ENCODE peak calls at places on chromosome 2, in ten cellular contexts. One of them, this sample, is unnamed.

GRCh38 chr2:33614190-33614589 is 15.1 kb upstream of the FAM98A start:
- DNase-seq in activated effector memory CD4-positive, alpha-beta T cell treated with Interleukin-2 at 50 U/mL for 16 hours: no peak
- DNase-seq in AG09319: no peak
- DNase-seq in CD8-positive, alpha-beta T cell: no peak
- DNase-seq in GM23248: no peak
- DNase-seq in GM12892: no peak
- DNase-seq in HAP-1: no peak
- DNase-seq in stimulated activated CD8-positive, alpha-beta memory T cell treated with anti-CD3 and anti-CD28 coated beads, Interleukin-4, amount 100 ng/mL, for 4 hours: no peak
- DNase-seq in activated naive CD4-positive, alpha-beta T cell treated with anti-CD3 and anti-CD28 coated beads, Interleukin-2, amount 50 U/mL, for 16 hours: no peak
- DNase-seq in HEK293T: no peak
- DNase-seq in this sample: no peak

GRCh38 chr2:63465633-63466032 is 122.6 kb downstream of the WDPCP start:
- DNase-seq in activated effector memory CD4-positive, alpha-beta T cell treated with Interleukin-2 at 50 U/mL for 16 hours: no peak
- DNase-seq in AG09319: no peak
- DNase-seq in CD8-positive, alpha-beta T cell: no peak
- DNase-seq in GM23248: peak; percentile 46
- DNase-seq in GM12892: no peak
- DNase-seq in HAP-1: no peak
- DNase-seq in stimulated activated CD8-positive, alpha-beta memory T cell treated with anti-CD3 and anti-CD28 coated beads, Interleukin-4, amount 100 ng/mL, for 4 hours: no peak
- DNase-seq in activated naive CD4-positive, alpha-beta T cell treated with anti-CD3 and anti-CD28 coated beads, Interleukin-2, amount 50 U/mL, for 16 hours: no peak
- DNase-seq in HEK293T: no peak
- DNase-seq in this sample: peak; percentile 20

GRCh38 chr2:64722645-64723044 is 68.9 kb upstream of the SERTAD2 start:
- DNase-seq in activated effector memory CD4-positive, alpha-beta T cell treated with Interleukin-2 at 50 U/mL for 16 hours: no peak
- DNase-seq in AG09319: no peak
- DNase-seq in CD8-positive, alpha-beta T cell: no peak
- DNase-seq in GM23248: no peak
- DNase-seq in GM12892: no peak
- DNase-seq in HAP-1: no peak
- DNase-seq in stimulated activated CD8-positive, alpha-beta memory T cell treated with anti-CD3 and anti-CD28 coated beads, Interleukin-4, amount 100 ng/mL, for 4 hours: no peak
- DNase-seq in activated naive CD4-positive, alpha-beta T cell treated with anti-CD3 and anti-CD28 coated beads, Interleukin-2, amount 50 U/mL, for 16 hours: no peak
- DNase-seq in HEK293T: no peak
- DNase-seq in this sample: no peak

GRCh38 chr2:173851256-173851655 is 113.9 kb downstream of the SP3 start:
- DNase-seq in activated effector memory CD4-positive, alpha-beta T cell treated with Interleukin-2 at 50 U/mL for 16 hours: no peak
- DNase-seq in AG09319: no peak
- DNase-seq in CD8-positive, alpha-beta T cell: no peak
- DNase-seq in GM23248: peak; percentile 73
- DNase-seq in GM12892: no peak
- DNase-seq in HAP-1: no peak
- DNase-seq in stimulated activated CD8-positive, alpha-beta memory T cell treated with anti-CD3 and anti-CD28 coated beads, Interleukin-4, amount 100 ng/mL, for 4 hours: no peak
- DNase-seq in activated naive CD4-positive, alpha-beta T cell treated with anti-CD3 and anti-CD28 coated beads, Interleukin-2, amount 50 U/mL, for 16 hours: no peak
- DNase-seq in HEK293T: no peak
- DNase-seq in this sample: no peak

GRCh38 chr2:118254117-118254516 is 165.8 kb downstream of the INSIG2 start:
- DNase-seq in activated effector memory CD4-positive, alpha-beta T cell treated with Interleukin-2 at 50 U/mL for 16 hours: no peak
- DNase-seq in AG09319: no peak
- DNase-seq in CD8-positive, alpha-beta T cell: no peak
- DNase-seq in GM23248: no peak
- DNase-seq in GM12892: no peak
- DNase-seq in HAP-1: no peak
- DNase-seq in stimulated activated CD8-positive, alpha-beta memory T cell treated with anti-CD3 and anti-CD28 coated beads, Interleukin-4, amount 100 ng/mL, for 4 hours: no peak
- DNase-seq in activated naive CD4-positive, alpha-beta T cell treated with anti-CD3 and anti-CD28 coated beads, Interleukin-2, amount 50 U/mL, for 16 hours: no peak
- DNase-seq in HEK293T: no peak
- DNase-seq in this sample: no peak

GRCh38 chr2:25926913-25927312 is 48.6 kb upstream of the ASXL2 start:
- DNase-seq in activated effector memory CD4-positive, alpha-beta T cell treated with Interleukin-2 at 50 U/mL for 16 hours: no peak
- DNase-seq in AG09319: no peak
- DNase-seq in CD8-positive, alpha-beta T cell: no peak
- DNase-seq in GM23248: no peak
- DNase-seq in GM12892: no peak
- DNase-seq in HAP-1: no peak
- DNase-seq in stimulated activated CD8-positive, alpha-beta memory T cell treated with anti-CD3 and anti-CD28 coated beads, Interleukin-4, amount 100 ng/mL, for 4 hours: no peak
- DNase-seq in activated naive CD4-positive, alpha-beta T cell treated with anti-CD3 and anti-CD28 coated beads, Interleukin-2, amount 50 U/mL, for 16 hours: no peak
- DNase-seq in HEK293T: no peak
- DNase-seq in this sample: no peak

GRCh38 chr2:240917009-240917683 is 11.0 kb downstream of the CROCC2 start:
- DNase-seq in activated effector memory CD4-positive, alpha-beta T cell treated with Interleukin-2 at 50 U/mL for 16 hours: no peak
- DNase-seq in AG09319: no peak
- DNase-seq in CD8-positive, alpha-beta T cell: no peak
- DNase-seq in GM23248: no peak
- DNase-seq in GM12892: no peak
- DNase-seq in HAP-1: no peak
- DNase-seq in stimulated activated CD8-positive, alpha-beta memory T cell treated with anti-CD3 and anti-CD28 coated beads, Interleukin-4, amount 100 ng/mL, for 4 hours: no peak
- DNase-seq in activated naive CD4-positive, alpha-beta T cell treated with anti-CD3 and anti-CD28 coated beads, Interleukin-2, amount 50 U/mL, for 16 hours: peak; percentile 5
- DNase-seq in HEK293T: no peak
- DNase-seq in this sample: no peak

GRCh38 chr2:172431428-172431827 is 4.0 kb downstream of the ITGA6 start:
- DNase-seq in activated effector memory CD4-positive, alpha-beta T cell treated with Interleukin-2 at 50 U/mL for 16 hours: no peak
- DNase-seq in AG09319: no peak
- DNase-seq in CD8-positive, alpha-beta T cell: no peak
- DNase-seq in GM23248: no peak
- DNase-seq in GM12892: no peak
- DNase-seq in HAP-1: no peak
- DNase-seq in stimulated activated CD8-positive, alpha-beta memory T cell treated with anti-CD3 and anti-CD28 coated beads, Interleukin-4, amount 100 ng/mL, for 4 hours: no peak
- DNase-seq in activated naive CD4-positive, alpha-beta T cell treated with anti-CD3 and anti-CD28 coated beads, Interleukin-2, amount 50 U/mL, for 16 hours: no peak
- DNase-seq in HEK293T: no peak
- DNase-seq in this sample: no peak

GRCh38 chr2:177585234-177585863 is 192.8 kb downstream of the AGPS start:
- DNase-seq in activated effector memory CD4-positive, alpha-beta T cell treated with Interleukin-2 at 50 U/mL for 16 hours: no peak
- DNase-seq in AG09319: no peak
- DNase-seq in CD8-positive, alpha-beta T cell: no peak
- DNase-seq in GM23248: no peak
- DNase-seq in GM12892: no peak
- DNase-seq in HAP-1: no peak
- DNase-seq in stimulated activated CD8-positive, alpha-beta memory T cell treated with anti-CD3 and anti-CD28 coated beads, Interleukin-4, amount 100 ng/mL, for 4 hours: no peak
- DNase-seq in activated naive CD4-positive, alpha-beta T cell treated with anti-CD3 and anti-CD28 coated beads, Interleukin-2, amount 50 U/mL, for 16 hours: no peak
- DNase-seq in HEK293T: no peak
- DNase-seq in this sample: no peak

GRCh38 chr2:232058063-232058877 is 96.8 kb downstream of the DIS3L2 start:
- DNase-seq in activated effector memory CD4-positive, alpha-beta T cell treated with Interleukin-2 at 50 U/mL for 16 hours: no peak
- DNase-seq in AG09319: no peak
- DNase-seq in CD8-positive, alpha-beta T cell: no peak
- DNase-seq in GM23248: no peak
- DNase-seq in GM12892: no peak
- DNase-seq in HAP-1: no peak
- DNase-seq in stimulated activated CD8-positive, alpha-beta memory T cell treated with anti-CD3 and anti-CD28 coated beads, Interleukin-4, amount 100 ng/mL, for 4 hours: no peak
- DNase-seq in activated naive CD4-positive, alpha-beta T cell treated with anti-CD3 and anti-CD28 coated beads, Interleukin-2, amount 50 U/mL, for 16 hours: no peak
- DNase-seq in HEK293T: no peak
- DNase-seq in this sample: no peak

GRCh38 chr2:241541564-241542277 is 16.8 kb upstream of the BOK start:
- DNase-seq in activated effector memory CD4-positive, alpha-beta T cell treated with Interleukin-2 at 50 U/mL for 16 hours: no peak
- DNase-seq in AG09319: no peak
- DNase-seq in CD8-positive, alpha-beta T cell: no peak
- DNase-seq in GM23248: no peak
- DNase-seq in GM12892: peak; percentile 19
- DNase-seq in HAP-1: no peak
- DNase-seq in stimulated activated CD8-positive, alpha-beta memory T cell treated with anti-CD3 and anti-CD28 coated beads, Interleukin-4, amount 100 ng/mL, for 4 hours: no peak
- DNase-seq in activated naive CD4-positive, alpha-beta T cell treated with anti-CD3 and anti-CD28 coated beads, Interleukin-2, amount 50 U/mL, for 16 hours: no peak
- DNase-seq in HEK293T: no peak
- DNase-seq in this sample: no peak

GRCh38 chr2:104856973-104857261 is 3.0 kb downstream of the POU3F3 start:
- DNase-seq in activated effector memory CD4-positive, alpha-beta T cell treated with Interleukin-2 at 50 U/mL for 16 hours: no peak
- DNase-seq in AG09319: no peak
- DNase-seq in CD8-positive, alpha-beta T cell: no peak
- DNase-seq in GM23248: no peak
- DNase-seq in GM12892: no peak
- DNase-seq in HAP-1: no peak
- DNase-seq in stimulated activated CD8-positive, alpha-beta memory T cell treated with anti-CD3 and anti-CD28 coated beads, Interleukin-4, amount 100 ng/mL, for 4 hours: no peak
- DNase-seq in activated naive CD4-positive, alpha-beta T cell treated with anti-CD3 and anti-CD28 coated beads, Interleukin-2, amount 50 U/mL, for 16 hours: no peak
- DNase-seq in HEK293T: no peak
- DNase-seq in this sample: no peak

GRCh38 chr2:209431701-209432100 is 7.9 kb downstream of the MAP2 start:
- DNase-seq in activated effector memory CD4-positive, alpha-beta T cell treated with Interleukin-2 at 50 U/mL for 16 hours: no peak
- DNase-seq in AG09319: peak; percentile 11
- DNase-seq in CD8-positive, alpha-beta T cell: no peak
- DNase-seq in GM23248: peak; percentile 73
- DNase-seq in GM12892: no peak
- DNase-seq in HAP-1: no peak
- DNase-seq in stimulated activated CD8-positive, alpha-beta memory T cell treated with anti-CD3 and anti-CD28 coated beads, Interleukin-4, amount 100 ng/mL, for 4 hours: no peak
- DNase-seq in activated naive CD4-positive, alpha-beta T cell treated with anti-CD3 and anti-CD28 coated beads, Interleukin-2, amount 50 U/mL, for 16 hours: no peak
- DNase-seq in HEK293T: no peak
- DNase-seq in this sample: peak; percentile 19

GRCh38 chr2:666441-666840 is 10.8 kb downstream of the TMEM18 start:
- DNase-seq in activated effector memory CD4-positive, alpha-beta T cell treated with Interleukin-2 at 50 U/mL for 16 hours: no peak
- DNase-seq in AG09319: no peak
- DNase-seq in CD8-positive, alpha-beta T cell: no peak
- DNase-seq in GM23248: no peak
- DNase-seq in GM12892: no peak
- DNase-seq in HAP-1: no peak
- DNase-seq in stimulated activated CD8-positive, alpha-beta memory T cell treated with anti-CD3 and anti-CD28 coated beads, Interleukin-4, amount 100 ng/mL, for 4 hours: no peak
- DNase-seq in activated naive CD4-positive, alpha-beta T cell treated with anti-CD3 and anti-CD28 coated beads, Interleukin-2, amount 50 U/mL, for 16 hours: no peak
- DNase-seq in HEK293T: no peak
- DNase-seq in this sample: no peak

GRCh38 chr2:30765876-30766470 is 41.3 kb downstream of the CAPN13 start:
- DNase-seq in activated effector memory CD4-positive, alpha-beta T cell treated with Interleukin-2 at 50 U/mL for 16 hours: no peak
- DNase-seq in AG09319: no peak
- DNase-seq in CD8-positive, alpha-beta T cell: no peak
- DNase-seq in GM23248: no peak
- DNase-seq in GM12892: no peak
- DNase-seq in HAP-1: no peak
- DNase-seq in stimulated activated CD8-positive, alpha-beta memory T cell treated with anti-CD3 and anti-CD28 coated beads, Interleukin-4, amount 100 ng/mL, for 4 hours: no peak
- DNase-seq in activated naive CD4-positive, alpha-beta T cell treated with anti-CD3 and anti-CD28 coated beads, Interleukin-2, amount 50 U/mL, for 16 hours: no peak
- DNase-seq in HEK293T: no peak
- DNase-seq in this sample: no peak

GRCh38 chr2:172701250-172701649 is 34.4 kb upstream of the RAPGEF4 start:
- DNase-seq in activated effector memory CD4-positive, alpha-beta T cell treated with Interleukin-2 at 50 U/mL for 16 hours: no peak
- DNase-seq in AG09319: no peak
- DNase-seq in CD8-positive, alpha-beta T cell: no peak
- DNase-seq in GM23248: peak; percentile 97
- DNase-seq in GM12892: no peak
- DNase-seq in HAP-1: no peak
- DNase-seq in stimulated activated CD8-positive, alpha-beta memory T cell treated with anti-CD3 and anti-CD28 coated beads, Interleukin-4, amount 100 ng/mL, for 4 hours: no peak
- DNase-seq in activated naive CD4-positive, alpha-beta T cell treated with anti-CD3 and anti-CD28 coated beads, Interleukin-2, amount 50 U/mL, for 16 hours: no peak
- DNase-seq in HEK293T: no peak
- DNase-seq in this sample: peak; percentile 72

GRCh38 chr2:205170399-205170798 is 511.9 kb upstream of the NRP2 start:
- DNase-seq in activated effector memory CD4-positive, alpha-beta T cell treated with Interleukin-2 at 50 U/mL for 16 hours: no peak
- DNase-seq in AG09319: no peak
- DNase-seq in CD8-positive, alpha-beta T cell: no peak
- DNase-seq in GM23248: no peak
- DNase-seq in GM12892: no peak
- DNase-seq in HAP-1: no peak
- DNase-seq in stimulated activated CD8-positive, alpha-beta memory T cell treated with anti-CD3 and anti-CD28 coated beads, Interleukin-4, amount 100 ng/mL, for 4 hours: no peak
- DNase-seq in activated naive CD4-positive, alpha-beta T cell treated with anti-CD3 and anti-CD28 coated beads, Interleukin-2, amount 50 U/mL, for 16 hours: no peak
- DNase-seq in HEK293T: no peak
- DNase-seq in this sample: no peak

GRCh38 chr2:237742191-237742590 is 56.4 kb upstream of the RBM44 start:
- DNase-seq in activated effector memory CD4-positive, alpha-beta T cell treated with Interleukin-2 at 50 U/mL for 16 hours: no peak
- DNase-seq in AG09319: no peak
- DNase-seq in CD8-positive, alpha-beta T cell: no peak
- DNase-seq in GM23248: no peak
- DNase-seq in GM12892: no peak
- DNase-seq in HAP-1: no peak
- DNase-seq in stimulated activated CD8-positive, alpha-beta memory T cell treated with anti-CD3 and anti-CD28 coated beads, Interleukin-4, amount 100 ng/mL, for 4 hours: no peak
- DNase-seq in activated naive CD4-positive, alpha-beta T cell treated with anti-CD3 and anti-CD28 coated beads, Interleukin-2, amount 50 U/mL, for 16 hours: no peak
- DNase-seq in HEK293T: no peak
- DNase-seq in this sample: no peak

GRCh38 chr2:232238108-232238507 is 140.4 kb upstream of the ALPP start:
- DNase-seq in activated effector memory CD4-positive, alpha-beta T cell treated with Interleukin-2 at 50 U/mL for 16 hours: no peak
- DNase-seq in AG09319: no peak
- DNase-seq in CD8-positive, alpha-beta T cell: no peak
- DNase-seq in GM23248: no peak
- DNase-seq in GM12892: no peak
- DNase-seq in HAP-1: no peak
- DNase-seq in stimulated activated CD8-positive, alpha-beta memory T cell treated with anti-CD3 and anti-CD28 coated beads, Interleukin-4, amount 100 ng/mL, for 4 hours: no peak
- DNase-seq in activated naive CD4-positive, alpha-beta T cell treated with anti-CD3 and anti-CD28 coated beads, Interleukin-2, amount 50 U/mL, for 16 hours: no peak
- DNase-seq in HEK293T: no peak
- DNase-seq in this sample: no peak

This sample was measured in hepatic stellate cell.